ENCODE peak calls at places on chromosome 17, in five cellular contexts. One of them, this sample, is unnamed. For H3K4me1, the result is how much of the 10 kb centered on the place peaks cover.

GRCh38 chr17:82065638-82066303 is at the start of gene DUS1L:
- DNase-seq in K562: peak
- DNase-seq in right atrium auricular region: no peak
- DNase-seq in esophagus squamous epithelium: no peak
- DNase-seq in endothelial cell of umbilical vein: peak
- DNase-seq in this sample: peak

GRCh38 chr17:43634681-43635125 is 27.0 kb downstream of the MEOX1 start:
- DNase-seq in esophagus squamous epithelium: no peak
- DNase-seq in endothelial cell of umbilical vein: no peak
- DNase-seq in K562: no peak
- DNase-seq in right atrium auricular region: peak
- DNase-seq in this sample: no peak

GRCh38 chr17:75570772-75571171 is 16.8 kb upstream of the MYO15B start:
- DNase-seq in endothelial cell of umbilical vein: no peak
- DNase-seq in esophagus squamous epithelium: no peak
- DNase-seq in K562: no peak
- DNase-seq in right atrium auricular region: no peak
- DNase-seq in this sample: no peak

GRCh38 chr17:45287526-45288264 is 25.8 kb upstream of the SPATA32 start:
- DNase-seq in endothelial cell of umbilical vein: no peak
- DNase-seq in right atrium auricular region: no peak
- DNase-seq in K562: peak
- DNase-seq in esophagus squamous epithelium: no peak
- DNase-seq in this sample: no peak

GRCh38 chr17:7446669-7447068 is 1.8 kb downstream of the CHRNB1 start:
- DNase-seq in K562: no peak
- DNase-seq in endothelial cell of umbilical vein: no peak
- DNase-seq in right atrium auricular region: no peak
- DNase-seq in esophagus squamous epithelium: no peak
- DNase-seq in this sample: no peak

GRCh38 chr17:69757794-69758430 is 317.1 kb upstream of the KCNJ16 start:
- DNase-seq in esophagus squamous epithelium: no peak
- DNase-seq in right atrium auricular region: no peak
- DNase-seq in endothelial cell of umbilical vein: no peak
- DNase-seq in K562: no peak
- DNase-seq in this sample: no peak

GRCh38 chr17:57357392-57357784 is 101.1 kb downstream of the MSI2 start:
- DNase-seq in K562: no peak
- DNase-seq in endothelial cell of umbilical vein: no peak
- DNase-seq in right atrium auricular region: no peak
- DNase-seq in esophagus squamous epithelium: no peak
- DNase-seq in this sample: no peak

GRCh38 chr17:72122668-72123495 is 2.1 kb downstream of the SOX9 start:
- DNase-seq in endothelial cell of umbilical vein: no peak
- DNase-seq in esophagus squamous epithelium: no peak
- DNase-seq in right atrium auricular region: no peak
- DNase-seq in K562: no peak
- DNase-seq in this sample: no peak

GRCh38 chr17:33983824-33984574 is 271.1 kb upstream of the CCL2 start:
- DNase-seq in K562: no peak
- DNase-seq in esophagus squamous epithelium: no peak
- DNase-seq in endothelial cell of umbilical vein: no peak
- DNase-seq in right atrium auricular region: peak
- DNase-seq in this sample: no peak

GRCh38 chr17:72097144-72097543 is 23.7 kb upstream of the SOX9 start:
- DNase-seq in endothelial cell of umbilical vein: no peak
- DNase-seq in right atrium auricular region: peak
- DNase-seq in esophagus squamous epithelium: no peak
- DNase-seq in K562: no peak
- DNase-seq in this sample: no peak

GRCh38 chr17:77899494-77899893 is 59.0 kb upstream of the TNRC6C start:
- DNase-seq in right atrium auricular region: no peak
- DNase-seq in K562: no peak
- DNase-seq in endothelial cell of umbilical vein: no peak
- DNase-seq in esophagus squamous epithelium: no peak
- DNase-seq in this sample: no peak

GRCh38 chr17:6654816-6655731 is 3.5 kb downstream of the C17orf100 start:
- DNase-seq in endothelial cell of umbilical vein: no peak
- DNase-seq in right atrium auricular region: no peak
- DNase-seq in K562: no peak
- DNase-seq in esophagus squamous epithelium: no peak
- DNase-seq in this sample: no peak

GRCh38 chr17:36534117-36534880 is at the start of gene MYO19:
- DNase-seq in endothelial cell of umbilical vein: no peak
- DNase-seq in K562: peak
- DNase-seq in esophagus squamous epithelium: no peak
- DNase-seq in right atrium auricular region: peak
- DNase-seq in this sample: no peak

GRCh38 chr17:69473801-69474170 is 59.3 kb downstream of the MAP2K6 start:
- DNase-seq in endothelial cell of umbilical vein: no peak
- DNase-seq in esophagus squamous epithelium: no peak
- DNase-seq in K562: no peak
- DNase-seq in right atrium auricular region: no peak
- DNase-seq in this sample: no peak

GRCh38 chr17:68733241-68734176 is 132.3 kb upstream of the FAM20A start:
- DNase-seq in endothelial cell of umbilical vein: peak
- DNase-seq in right atrium auricular region: peak
- DNase-seq in K562: no peak
- DNase-seq in esophagus squamous epithelium: no peak
- DNase-seq in this sample: no peak

GRCh38 chr17:65345261-65346060 is 208.3 kb downstream of the RGS9 start:
- DNase-seq in K562: no peak
- DNase-seq in right atrium auricular region: no peak
- DNase-seq in esophagus squamous epithelium: no peak
- DNase-seq in endothelial cell of umbilical vein: peak
- DNase-seq in this sample: no peak

GRCh38 chr17:40467281-40467867 is 24.1 kb downstream of the IGFBP4 start:
- DNase-seq in K562: no peak
- DNase-seq in esophagus squamous epithelium: no peak
- DNase-seq in endothelial cell of umbilical vein: no peak
- DNase-seq in right atrium auricular region: no peak
- DNase-seq in this sample: no peak

GRCh38 chr17:6427284-6427781 is 7.6 kb downstream of the AIPL1 start:
- DNase-seq in endothelial cell of umbilical vein: no peak
- DNase-seq in right atrium auricular region: no peak
- DNase-seq in esophagus squamous epithelium: no peak
- DNase-seq in K562: no peak
- DNase-seq in this sample: no peak

GRCh38 chr17:64515419-64515818 is 8.6 kb downstream of the CEP95 start:
- DNase-seq in endothelial cell of umbilical vein: no peak
- DNase-seq in right atrium auricular region: no peak
- DNase-seq in K562: no peak
- DNase-seq in esophagus squamous epithelium: no peak
- DNase-seq in this sample: no peak

GRCh38 chr17:48745381-48746275 is 17.1 kb upstream of the HOXB13 start:
- DNase-seq in esophagus squamous epithelium: no peak
- DNase-seq in right atrium auricular region: no peak
- DNase-seq in endothelial cell of umbilical vein: no peak
- DNase-seq in K562: no peak
- DNase-seq in this sample: no peak

GRCh38 chr17:71494456-71494855 is 626.4 kb upstream of the SOX9 start:
- DNase-seq in esophagus squamous epithelium: no peak
- DNase-seq in right atrium auricular region: no peak
- DNase-seq in K562: no peak
- DNase-seq in endothelial cell of umbilical vein: no peak
- DNase-seq in this sample: no peak

GRCh38 chr17:28518132-28518531 is 12.0 kb downstream of the FOXN1 start:
- DNase-seq in endothelial cell of umbilical vein: no peak
- DNase-seq in right atrium auricular region: no peak
- DNase-seq in K562: no peak
- DNase-seq in esophagus squamous epithelium: no peak
- DNase-seq in this sample: no peak

GRCh38 chr17:71287246-71287828 is 833.5 kb upstream of the SOX9 start:
- DNase-seq in endothelial cell of umbilical vein: no peak
- DNase-seq in right atrium auricular region: no peak
- DNase-seq in esophagus squamous epithelium: no peak
- DNase-seq in K562: no peak
- DNase-seq in this sample: no peak

GRCh38 chr17:57228921-57229320 is 27.4 kb upstream of the MSI2 start:
- DNase-seq in esophagus squamous epithelium: no peak
- DNase-seq in right atrium auricular region: no peak
- DNase-seq in K562: no peak
- DNase-seq in endothelial cell of umbilical vein: no peak
- DNase-seq in this sample: no peak

GRCh38 chr17:58621174-58621573 is 70.7 kb downstream of the TEX14 start:
- DNase-seq in endothelial cell of umbilical vein: no peak
- DNase-seq in esophagus squamous epithelium: no peak
- DNase-seq in K562: no peak
- DNase-seq in right atrium auricular region: no peak
- DNase-seq in this sample: no peak

GRCh38 chr17:28657756-28658155 is 4.0 kb downstream of the SDF2 start:
- DNase-seq in K562: no peak
- DNase-seq in esophagus squamous epithelium: no peak
- DNase-seq in right atrium auricular region: no peak
- DNase-seq in endothelial cell of umbilical vein: no peak
- DNase-seq in this sample: no peak

GRCh38 chr17:795276-795675 is 13.1 kb downstream of the MRM3 start:
- DNase-seq in right atrium auricular region: no peak
- DNase-seq in K562: no peak
- DNase-seq in endothelial cell of umbilical vein: no peak
- DNase-seq in esophagus squamous epithelium: no peak
- DNase-seq in this sample: no peak

GRCh38 chr17:33667052-33667509 is 374.0 kb upstream of the ASIC2 start:
- DNase-seq in endothelial cell of umbilical vein: no peak
- DNase-seq in K562: peak
- DNase-seq in right atrium auricular region: no peak
- DNase-seq in esophagus squamous epithelium: no peak
- DNase-seq in this sample: no peak

GRCh38 chr17:14299261-14300093 is 1.4 kb upstream of the HS3ST3B1 start:
- DNase-seq in right atrium auricular region: no peak
- DNase-seq in esophagus squamous epithelium: no peak
- DNase-seq in endothelial cell of umbilical vein: peak
- DNase-seq in K562: peak
- DNase-seq in this sample: peak

GRCh38 chr17:14298221-14298994 is 2.5 kb upstream of the HS3ST3B1 start:
- DNase-seq in endothelial cell of umbilical vein: no peak
- DNase-seq in right atrium auricular region: no peak
- DNase-seq in esophagus squamous epithelium: no peak
- DNase-seq in K562: no peak
- DNase-seq in this sample: no peak

GRCh38 chr17:14295676-14296075 is 5.2 kb upstream of the HS3ST3B1 start:
- DNase-seq in K562: no peak
- DNase-seq in esophagus squamous epithelium: no peak
- DNase-seq in endothelial cell of umbilical vein: no peak
- DNase-seq in right atrium auricular region: no peak
- DNase-seq in this sample: no peak

GRCh38 chr17:14296511-14296910 is 4.4 kb upstream of the HS3ST3B1 start:
- DNase-seq in endothelial cell of umbilical vein: no peak
- DNase-seq in esophagus squamous epithelium: no peak
- DNase-seq in K562: no peak
- DNase-seq in right atrium auricular region: no peak
- DNase-seq in this sample: no peak

DNA sequence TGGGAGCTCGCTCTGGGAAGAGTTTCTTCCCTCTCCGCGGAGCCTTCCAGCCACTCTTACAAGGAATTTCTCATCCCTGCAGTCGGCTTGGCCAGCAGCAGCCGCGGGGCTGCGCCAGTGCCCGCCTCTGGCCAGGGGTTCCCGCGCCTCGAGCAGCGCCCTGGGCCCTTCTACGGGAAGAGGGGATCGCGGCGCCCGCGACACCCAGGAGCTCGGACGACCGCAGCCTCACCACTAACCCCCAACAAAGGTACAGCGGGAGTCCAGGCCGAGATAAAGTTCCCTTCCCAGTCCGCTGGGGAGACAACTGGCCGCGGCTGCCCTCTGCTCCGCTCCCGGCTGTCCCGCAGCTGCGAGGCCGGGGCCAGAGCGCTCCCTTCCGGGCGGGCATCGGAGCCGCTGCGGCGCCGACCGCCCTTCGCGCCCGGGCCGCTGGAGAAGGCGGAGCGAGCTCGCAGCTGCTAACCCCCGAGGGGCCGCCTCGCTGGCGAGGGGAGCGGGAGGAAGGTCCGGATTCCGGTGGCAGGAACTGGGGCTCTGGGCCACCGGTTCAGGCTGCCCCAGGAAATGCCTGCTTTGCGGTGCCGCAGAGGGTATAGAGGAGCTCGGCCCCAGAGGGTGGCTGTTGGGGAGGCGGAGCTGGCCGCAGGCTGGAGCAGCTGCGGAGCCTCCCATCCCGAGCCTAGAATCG is 3.6 kb upstream of the HS3ST3B1 start:
- DNase-seq in right atrium auricular region: no peak
- DNase-seq in endothelial cell of umbilical vein: peak
- DNase-seq in esophagus squamous epithelium: no peak
- DNase-seq in K562: no peak
- DNase-seq in this sample: peak
- H3K4me3 ChIP-seq in right atrium auricular region: no peak
- H3K4me3 ChIP-seq in endothelial cell of umbilical vein: no peak
- H3K4me3 ChIP-seq in esophagus squamous epithelium: peak
- H3K4me3 ChIP-seq in K562: no peak
- H3K4me3 ChIP-seq in this sample: peak

GRCh38 chr17:59848385-59848668 is 44.4 kb downstream of the TUBD1 start:
- DNase-seq in endothelial cell of umbilical vein: no peak
- DNase-seq in K562: no peak
- DNase-seq in esophagus squamous epithelium: no peak
- DNase-seq in right atrium auricular region: no peak
- DNase-seq in this sample: no peak
- H3K27ac ChIP-seq in endothelial cell of umbilical vein: no peak
- H3K27ac ChIP-seq in K562: no peak
- H3K27ac ChIP-seq in esophagus squamous epithelium: peak
- H3K27ac ChIP-seq in right atrium auricular region: no peak
- H3K27ac ChIP-seq in this sample: no peak

GRCh38 chr17:42018339-42018738 is 1.1 kb upstream of the DNAJC7 start:
- DNase-seq in right atrium auricular region: no peak
- DNase-seq in esophagus squamous epithelium: no peak
- DNase-seq in endothelial cell of umbilical vein: no peak
- DNase-seq in K562: no peak
- DNase-seq in this sample: no peak
- H3K4me1 ChIP-seq in right atrium auricular region: under half
- H3K4me1 ChIP-seq in esophagus squamous epithelium: under half
- H3K4me1 ChIP-seq in endothelial cell of umbilical vein: under half
- H3K4me1 ChIP-seq in K562: under half
- H3K4me1 ChIP-seq in this sample: under half

DNA sequence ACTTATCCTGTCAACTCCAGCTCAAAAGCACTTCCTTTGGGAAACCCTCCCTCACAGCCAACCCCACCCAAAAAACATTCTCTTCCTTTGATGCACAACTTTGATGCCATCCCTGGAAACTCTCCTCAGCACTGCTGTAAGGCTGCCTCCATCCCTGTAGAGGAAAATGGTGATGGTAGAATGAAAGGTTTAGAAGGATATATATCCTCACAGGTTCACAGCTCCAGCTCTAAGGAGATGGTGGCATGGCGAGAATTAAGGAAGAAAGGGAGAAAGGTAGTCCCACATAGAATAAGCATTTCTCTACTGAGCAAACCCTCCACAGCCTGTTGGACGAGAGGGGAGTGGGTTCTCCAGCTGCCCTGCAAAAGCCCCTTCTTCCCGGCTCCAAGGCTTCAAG is 2.2 kb upstream of the DLX4 start:
- DNase-seq in right atrium auricular region: no peak
- DNase-seq in endothelial cell of umbilical vein: no peak
- DNase-seq in esophagus squamous epithelium: no peak
- DNase-seq in K562: no peak
- DNase-seq in this sample: no peak
- H3K4me3 ChIP-seq in right atrium auricular region: no peak
- H3K4me3 ChIP-seq in endothelial cell of umbilical vein: no peak
- H3K4me3 ChIP-seq in esophagus squamous epithelium: no peak
- H3K4me3 ChIP-seq in K562: no peak
- H3K4me3 ChIP-seq in this sample: no peak

This sample was measured in effector memory CD4-positive, alpha-beta T cell.